ENCODE peak calls at places on chromosomes 3 and 15, in seven cellular contexts. One of them, this sample, is unnamed.

GRCh38 chr3:39631136-39631535 is 163.7 kb downstream of the MOBP start:
- DNase-seq in bronchial epithelial cell: no peak
- DNase-seq in AG09309: no peak
- DNase-seq in adrenal gland: no peak
- DNase-seq in foreskin fibroblast: no peak
- DNase-seq in epithelial cell of proximal tubule: no peak
- DNase-seq in colonic mucosa: no peak
- DNase-seq in this sample: no peak

GRCh38 chr3:128554100-128554464 is 61.1 kb upstream of the GATA2 start:
- DNase-seq in bronchial epithelial cell: peak; percentile 3
- DNase-seq in AG09309: no peak
- DNase-seq in adrenal gland: peak; percentile 38
- DNase-seq in foreskin fibroblast: no peak
- DNase-seq in epithelial cell of proximal tubule: peak; percentile 49
- DNase-seq in colonic mucosa: no peak
- DNase-seq in this sample: peak; percentile 42

GRCh38 chr3:197151562-197151961 is 121.9 kb upstream of the MELTF start:
- DNase-seq in bronchial epithelial cell: peak; percentile 70
- DNase-seq in AG09309: peak; percentile 52
- DNase-seq in adrenal gland: peak; percentile 71
- DNase-seq in foreskin fibroblast: peak; percentile 84
- DNase-seq in epithelial cell of proximal tubule: peak; percentile 40
- DNase-seq in colonic mucosa: no peak
- DNase-seq in this sample: peak; percentile 10

GRCh38 chr3:10205461-10206165 is 40.9 kb downstream of the IRAK2 start:
- DNase-seq in bronchial epithelial cell: peak; percentile 95
- DNase-seq in AG09309: no peak
- DNase-seq in adrenal gland: peak; percentile 92
- DNase-seq in foreskin fibroblast: peak; percentile 97
- DNase-seq in epithelial cell of proximal tubule: peak; percentile 92
- DNase-seq in colonic mucosa: no peak
- DNase-seq in this sample: peak; percentile 85

GRCh38 chr15:63576441-63576840 is 20.7 kb upstream of the FBXL22 start:
- DNase-seq in bronchial epithelial cell: no peak
- DNase-seq in AG09309: no peak
- DNase-seq in adrenal gland: no peak
- DNase-seq in foreskin fibroblast: peak; percentile 43
- DNase-seq in epithelial cell of proximal tubule: no peak
- DNase-seq in colonic mucosa: no peak
- DNase-seq in this sample: no peak

GRCh38 chr15:51093865-51094605 is 671 bp downstream of the TNFAIP8L3 start:
- DNase-seq in bronchial epithelial cell: no peak
- DNase-seq in AG09309: no peak
- DNase-seq in adrenal gland: no peak
- DNase-seq in foreskin fibroblast: peak; percentile 70
- DNase-seq in epithelial cell of proximal tubule: no peak
- DNase-seq in colonic mucosa: peak; percentile 52
- DNase-seq in this sample: no peak

GRCh38 chr3:157523814-157524213 is 20.6 kb upstream of the VEPH1 start:
- DNase-seq in bronchial epithelial cell: peak; percentile 13
- DNase-seq in AG09309: no peak
- DNase-seq in adrenal gland: no peak
- DNase-seq in foreskin fibroblast: no peak
- DNase-seq in epithelial cell of proximal tubule: no peak
- DNase-seq in colonic mucosa: no peak
- DNase-seq in this sample: no peak

GRCh38 chr3:55333041-55333440 is 154.1 kb downstream of the WNT5A start:
- DNase-seq in bronchial epithelial cell: no peak
- DNase-seq in AG09309: no peak
- DNase-seq in adrenal gland: no peak
- DNase-seq in foreskin fibroblast: peak; percentile 51
- DNase-seq in epithelial cell of proximal tubule: no peak
- DNase-seq in colonic mucosa: no peak
- DNase-seq in this sample: no peak

GRCh38 chr15:89016549-89017041 is 71.7 kb upstream of the ABHD2 start:
- DNase-seq in bronchial epithelial cell: peak; percentile 84
- DNase-seq in AG09309: no peak
- DNase-seq in adrenal gland: peak; percentile 62
- DNase-seq in foreskin fibroblast: no peak
- DNase-seq in epithelial cell of proximal tubule: peak; percentile 66
- DNase-seq in colonic mucosa: no peak
- DNase-seq in this sample: peak; percentile 81

GRCh38 chr3:103803787-103804186 is 1369.0 kb downstream of the ZPLD1 start:
- DNase-seq in bronchial epithelial cell: no peak
- DNase-seq in AG09309: no peak
- DNase-seq in adrenal gland: no peak
- DNase-seq in foreskin fibroblast: no peak
- DNase-seq in epithelial cell of proximal tubule: no peak
- DNase-seq in colonic mucosa: no peak
- DNase-seq in this sample: no peak

GRCh38 chr3:51622868-51623267 is 48.2 kb upstream of the TEX264 start:
- DNase-seq in bronchial epithelial cell: no peak
- DNase-seq in AG09309: peak; percentile 37
- DNase-seq in adrenal gland: peak; percentile 58
- DNase-seq in foreskin fibroblast: peak; percentile 94
- DNase-seq in epithelial cell of proximal tubule: no peak
- DNase-seq in colonic mucosa: no peak
- DNase-seq in this sample: no peak

GRCh38 chr3:188282871-188283270 is 128.9 kb downstream of the LPP start:
- DNase-seq in bronchial epithelial cell: no peak
- DNase-seq in AG09309: no peak
- DNase-seq in adrenal gland: no peak
- DNase-seq in foreskin fibroblast: no peak
- DNase-seq in epithelial cell of proximal tubule: no peak
- DNase-seq in colonic mucosa: no peak
- DNase-seq in this sample: no peak

GRCh38 chr3:195129644-195130492 is 141.1 kb downstream of the XXYLT1 start:
- DNase-seq in bronchial epithelial cell: peak; percentile 59
- DNase-seq in AG09309: no peak
- DNase-seq in adrenal gland: no peak
- DNase-seq in foreskin fibroblast: no peak
- DNase-seq in epithelial cell of proximal tubule: no peak
- DNase-seq in colonic mucosa: no peak
- DNase-seq in this sample: no peak

GRCh38 chr15:72285402-72285801 is 13.0 kb upstream of the PARP6 start:
- DNase-seq in bronchial epithelial cell: no peak
- DNase-seq in AG09309: no peak
- DNase-seq in adrenal gland: peak; percentile 30
- DNase-seq in foreskin fibroblast: no peak
- DNase-seq in epithelial cell of proximal tubule: no peak
- DNase-seq in colonic mucosa: no peak
- DNase-seq in this sample: no peak

GRCh38 chr15:27223166-27223565 is 252.2 kb downstream of the GABRG3 start:
- DNase-seq in bronchial epithelial cell: no peak
- DNase-seq in AG09309: no peak
- DNase-seq in adrenal gland: no peak
- DNase-seq in foreskin fibroblast: no peak
- DNase-seq in epithelial cell of proximal tubule: no peak
- DNase-seq in colonic mucosa: no peak
- DNase-seq in this sample: no peak

GRCh38 chr15:99336794-99337193 is 85.5 kb downstream of the LRRC28 start:
- DNase-seq in bronchial epithelial cell: no peak
- DNase-seq in AG09309: no peak
- DNase-seq in adrenal gland: no peak
- DNase-seq in foreskin fibroblast: no peak
- DNase-seq in epithelial cell of proximal tubule: no peak
- DNase-seq in colonic mucosa: no peak
- DNase-seq in this sample: no peak

GRCh38 chr15:41935566-41936020 is 36.8 kb downstream of the EHD4 start:
- DNase-seq in bronchial epithelial cell: no peak
- DNase-seq in AG09309: no peak
- DNase-seq in adrenal gland: no peak
- DNase-seq in foreskin fibroblast: no peak
- DNase-seq in epithelial cell of proximal tubule: no peak
- DNase-seq in colonic mucosa: no peak
- DNase-seq in this sample: no peak

GRCh38 chr3:178295257-178295912 is 240.9 kb upstream of the KCNMB2 start:
- DNase-seq in bronchial epithelial cell: no peak
- DNase-seq in AG09309: peak; percentile 98
- DNase-seq in adrenal gland: no peak
- DNase-seq in foreskin fibroblast: peak; percentile 93
- DNase-seq in epithelial cell of proximal tubule: no peak
- DNase-seq in colonic mucosa: no peak
- DNase-seq in this sample: no peak

GRCh38 chr15:83061680-83062079 is 5.4 kb downstream of the BTBD1 start:
- DNase-seq in bronchial epithelial cell: no peak
- DNase-seq in AG09309: no peak
- DNase-seq in adrenal gland: no peak
- DNase-seq in foreskin fibroblast: peak; percentile 50
- DNase-seq in epithelial cell of proximal tubule: no peak
- DNase-seq in colonic mucosa: no peak
- DNase-seq in this sample: peak; percentile 25

GRCh38 chr3:188697127-188697526 is 474.6 kb upstream of the TPRG1 start:
- DNase-seq in bronchial epithelial cell: no peak
- DNase-seq in AG09309: no peak
- DNase-seq in adrenal gland: no peak
- DNase-seq in foreskin fibroblast: no peak
- DNase-seq in epithelial cell of proximal tubule: no peak
- DNase-seq in colonic mucosa: no peak
- DNase-seq in this sample: no peak

GRCh38 chr3:183306798-183307671 is 54.0 kb downstream of the B3GNT5 start:
- DNase-seq in bronchial epithelial cell: peak; percentile 81
- DNase-seq in AG09309: no peak
- DNase-seq in adrenal gland: peak; percentile 93
- DNase-seq in foreskin fibroblast: peak; percentile 82
- DNase-seq in epithelial cell of proximal tubule: peak; percentile 48
- DNase-seq in colonic mucosa: peak; percentile 94
- DNase-seq in this sample: peak; percentile 77

GRCh38 chr3:139541156-139541897 is 1.8 kb upstream of the RBP1 start:
- DNase-seq in bronchial epithelial cell: no peak
- DNase-seq in AG09309: no peak
- DNase-seq in adrenal gland: no peak
- DNase-seq in foreskin fibroblast: no peak
- DNase-seq in epithelial cell of proximal tubule: no peak
- DNase-seq in colonic mucosa: no peak
- DNase-seq in this sample: no peak
- TF ChIP-seq CTCF in bronchial epithelial cell: no peak
- TF ChIP-seq CTCF in AG09309: no peak
- TF ChIP-seq CTCF in adrenal gland: no peak
- TF ChIP-seq CTCF in foreskin fibroblast: no peak
- TF ChIP-seq CTCF in epithelial cell of proximal tubule: no peak
- TF ChIP-seq CTCF in colonic mucosa: no peak
- TF ChIP-seq CTCF in this sample: no peak

DNA sequence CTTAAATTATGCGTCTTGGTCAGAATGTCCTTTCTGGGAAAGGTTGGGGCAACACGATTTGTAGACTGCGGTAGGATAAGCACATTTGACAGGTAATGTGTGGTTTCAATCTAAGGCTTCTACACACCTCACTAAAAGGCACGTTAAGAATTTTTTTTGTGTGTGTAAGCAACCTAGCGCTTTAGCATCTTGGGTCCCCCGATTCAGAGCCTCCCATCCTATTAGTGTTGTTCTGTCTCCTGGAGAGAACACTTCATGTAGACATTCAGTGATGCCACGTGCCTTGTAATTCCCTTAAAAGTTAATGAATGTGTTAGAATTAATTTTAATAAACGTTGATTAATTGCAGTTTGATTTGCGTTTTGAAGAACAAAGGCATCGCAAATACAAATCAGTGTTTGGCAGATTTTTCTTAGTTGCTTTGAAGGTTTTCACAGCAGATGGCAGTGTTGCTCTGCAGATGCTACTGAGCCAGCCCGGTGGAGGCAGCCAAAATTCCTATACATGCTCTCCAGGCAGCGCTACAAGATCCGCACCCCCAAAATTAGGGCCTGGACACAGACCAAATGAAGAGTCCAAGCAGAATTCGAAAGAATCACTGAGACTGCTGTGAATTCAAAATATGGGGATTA is 63.5 kb downstream of the OTOL1 start:
- DNase-seq in bronchial epithelial cell: peak; percentile 29
- DNase-seq in AG09309: no peak
- DNase-seq in adrenal gland: peak; percentile 55
- DNase-seq in foreskin fibroblast: peak; percentile 82
- DNase-seq in epithelial cell of proximal tubule: no peak
- DNase-seq in colonic mucosa: peak; percentile 21
- DNase-seq in this sample: no peak
- TF ChIP-seq CTCF in bronchial epithelial cell: peak; percentile 56
- TF ChIP-seq CTCF in AG09309: peak; percentile 68
- TF ChIP-seq CTCF in adrenal gland: peak; percentile 50
- TF ChIP-seq CTCF in foreskin fibroblast: peak; percentile 69
- TF ChIP-seq CTCF in epithelial cell of proximal tubule: peak; percentile 71
- TF ChIP-seq CTCF in colonic mucosa: peak; percentile 35
- TF ChIP-seq CTCF in this sample: peak; percentile 73

GRCh38 chr3:66863205-66864135 is 134.6 kb upstream of the KBTBD8 start:
- DNase-seq in bronchial epithelial cell: no peak
- DNase-seq in AG09309: no peak
- DNase-seq in adrenal gland: no peak
- DNase-seq in foreskin fibroblast: no peak
- DNase-seq in epithelial cell of proximal tubule: no peak
- DNase-seq in colonic mucosa: no peak
- DNase-seq in this sample: no peak

GRCh38 chr3:66860771-66861170 is 137.3 kb upstream of the KBTBD8 start:
- DNase-seq in bronchial epithelial cell: no peak
- DNase-seq in AG09309: no peak
- DNase-seq in adrenal gland: no peak
- DNase-seq in foreskin fibroblast: no peak
- DNase-seq in epithelial cell of proximal tubule: no peak
- DNase-seq in colonic mucosa: no peak
- DNase-seq in this sample: peak; percentile 32

GRCh38 chr3:66854752-66855151 is 143.4 kb upstream of the KBTBD8 start:
- DNase-seq in bronchial epithelial cell: no peak
- DNase-seq in AG09309: no peak
- DNase-seq in adrenal gland: no peak
- DNase-seq in foreskin fibroblast: no peak
- DNase-seq in epithelial cell of proximal tubule: no peak
- DNase-seq in colonic mucosa: no peak
- DNase-seq in this sample: no peak

GRCh38 chr3:66856555-66856954 is 141.6 kb upstream of the KBTBD8 start:
- DNase-seq in bronchial epithelial cell: no peak
- DNase-seq in AG09309: no peak
- DNase-seq in adrenal gland: no peak
- DNase-seq in foreskin fibroblast: no peak
- DNase-seq in epithelial cell of proximal tubule: no peak
- DNase-seq in colonic mucosa: no peak
- DNase-seq in this sample: no peak

GRCh38 chr3:66858656-66859381 is 139.3 kb upstream of the KBTBD8 start:
- DNase-seq in bronchial epithelial cell: no peak
- DNase-seq in AG09309: no peak
- DNase-seq in adrenal gland: no peak
- DNase-seq in foreskin fibroblast: no peak
- DNase-seq in epithelial cell of proximal tubule: no peak
- DNase-seq in colonic mucosa: no peak
- DNase-seq in this sample: no peak
- TF ChIP-seq CTCF in bronchial epithelial cell: no peak
- TF ChIP-seq CTCF in AG09309: no peak
- TF ChIP-seq CTCF in adrenal gland: no peak
- TF ChIP-seq CTCF in foreskin fibroblast: no peak
- TF ChIP-seq CTCF in epithelial cell of proximal tubule: no peak
- TF ChIP-seq CTCF in colonic mucosa: no peak
- TF ChIP-seq CTCF in this sample: peak; percentile 6

DNA sequence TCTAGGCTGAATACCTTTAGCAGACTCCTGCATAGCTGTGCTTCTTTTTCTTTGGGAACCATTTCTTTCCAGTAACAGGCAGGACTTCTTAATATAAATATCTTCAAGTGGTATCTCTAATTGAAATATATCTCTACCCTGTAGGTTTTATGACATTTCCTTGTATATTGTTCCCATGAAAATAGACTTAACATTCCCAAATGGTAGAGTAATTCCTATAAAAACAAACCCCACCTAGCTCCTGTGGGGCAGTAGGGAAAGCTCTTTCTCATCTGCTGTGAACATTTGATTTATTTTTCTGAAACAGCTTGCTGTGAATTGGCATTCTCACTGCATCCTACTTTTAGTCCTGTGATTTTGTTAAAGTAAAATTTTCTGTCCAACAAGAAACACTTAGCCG is 20.8 kb downstream of the SELENOT start:
- DNase-seq in bronchial epithelial cell: no peak
- DNase-seq in AG09309: no peak
- DNase-seq in adrenal gland: no peak
- DNase-seq in foreskin fibroblast: peak; percentile 33
- DNase-seq in epithelial cell of proximal tubule: no peak
- DNase-seq in colonic mucosa: no peak
- DNase-seq in this sample: no peak
- TF ChIP-seq CTCF in bronchial epithelial cell: no peak
- TF ChIP-seq CTCF in AG09309: no peak
- TF ChIP-seq CTCF in adrenal gland: no peak
- TF ChIP-seq CTCF in foreskin fibroblast: no peak
- TF ChIP-seq CTCF in epithelial cell of proximal tubule: no peak
- TF ChIP-seq CTCF in colonic mucosa: no peak
- TF ChIP-seq CTCF in this sample: no peak

This sample was measured in kidney epithelial cell.